ENCODE peak calls at places on chromosomes 12 and 14, in eight cellular contexts. H is heart left ventricle, W is Peyer's patch, I is endothelial cell of umbilical vein, J is uterus, X is transverse colon, Z is body of pancreas, D is upper lobe of left lung. A is an unnamed sample. For H3K36me3, the result is how much of the 10 kb centered on the place peaks cover.

GRCh38 chr12:67356400-67356799 is 87.2 kb downstream of the CAND1 start:
- DNase-seq in H (no peak), W (no peak), I (no peak), J (no peak), X (no peak), Z (no peak), D (no peak), A (no peak)

GRCh38 chr12:3152892-3153291 is 75.7 kb downstream of the TSPAN9 start:
- DNase-seq in H (no peak), W (no peak), I (peak), J (no peak), X (no peak), Z (no peak), D (peak), A (peak)

GRCh38 chr12:68359669-68360068 is 27.5 kb upstream of the MDM1 start:
- DNase-seq in H (no peak), W (no peak), I (no peak), J (no peak), X (no peak), Z (no peak), D (no peak), A (no peak)

GRCh38 chr14:103401223-103402214 is 16.3 kb downstream of the MARK3 start:
- DNase-seq in H (no peak), W (no peak), I (peak), J (no peak), X (no peak), Z (no peak), D (no peak), A (no peak)

GRCh38 chr14:78029471-78030372 is 140.5 kb upstream of the NRXN3 start:
- DNase-seq in H (no peak), W (no peak), I (no peak), J (no peak), X (no peak), Z (no peak), D (peak), A (no peak)

GRCh38 chr12:64059685-64060084 is 162.4 kb downstream of the KICS2 start:
- DNase-seq in H (no peak), W (no peak), I (no peak), J (no peak), X (no peak), Z (no peak), D (no peak), A (no peak)

GRCh38 chr12:30015661-30016060 is 231.9 kb upstream of the TMTC1 start:
- DNase-seq in H (no peak), W (no peak), I (peak), J (no peak), X (no peak), Z (no peak), D (no peak), A (no peak)

GRCh38 chr14:81729622-81730021 is 196.0 kb upstream of the SEL1L start:
- DNase-seq in H (no peak), W (no peak), I (no peak), J (no peak), X (no peak), Z (no peak), D (no peak), A (peak)

GRCh38 chr14:22002860-22003284 is 329.3 kb upstream of the OR4E1 start:
- DNase-seq in H (no peak), W (no peak), I (no peak), J (no peak), X (peak), Z (no peak), D (no peak), A (no peak)

GRCh38 chr12:53478865-53479264 is 20.4 kb downstream of the MAP3K12 start:
- DNase-seq in H (no peak), W (no peak), I (no peak), J (no peak), X (no peak), Z (no peak), D (no peak), A (no peak)

GRCh38 chr12:112354399-112354798 is 27.8 kb downstream of the HECTD4 start:
- DNase-seq in H (no peak), W (no peak), I (no peak), J (no peak), X (no peak), Z (no peak), D (no peak), A (no peak)

GRCh38 chr12:132550830-132551229 is 59.6 kb downstream of the LRCOL1 start:
- DNase-seq in H (no peak), W (no peak), I (no peak), J (no peak), X (no peak), Z (no peak), D (no peak), A (no peak)

GRCh38 chr12:1206118-1206734 is 215.2 kb downstream of the ERC1 start:
- DNase-seq in H (no peak), W (no peak), I (peak), J (no peak), X (no peak), Z (no peak), D (no peak), A (no peak)

DNA sequence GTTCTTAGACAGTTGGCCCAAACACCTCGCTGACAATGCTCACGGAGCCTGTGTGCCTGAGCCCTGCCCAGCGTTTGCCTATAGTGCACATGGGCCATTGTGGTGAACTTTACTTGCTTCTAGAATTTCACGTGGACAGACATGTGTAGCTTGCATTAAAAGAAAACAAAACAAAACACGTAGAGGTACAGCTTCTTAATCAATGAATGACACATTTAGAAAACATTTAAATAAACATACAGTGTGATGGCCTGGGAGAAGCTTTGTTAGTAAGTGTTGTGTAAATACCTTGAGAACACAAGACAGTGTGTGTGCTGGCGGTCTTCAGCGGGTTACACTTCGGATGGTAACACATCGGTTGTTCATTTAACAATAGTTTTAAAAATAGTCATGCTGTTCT is 38.1 kb downstream of the SMOC1 start:
- DNase-seq in H (no peak), W (no peak), I (no peak), J (no peak), X (no peak), Z (no peak), D (no peak), A (no peak)
- TF ChIP-seq POLR2A in H (no peak), W (no peak), I (no peak), J (no peak), X (no peak), Z (no peak), D (no peak), A (no peak)

GRCh38 chr12:116717466-116718457 is 20.1 kb downstream of the SPRING1 start:
- DNase-seq in H (peak), W (no peak), I (no peak), J (peak), X (peak), Z (no peak), D (peak), A (no peak)
- H3K36me3 ChIP-seq in H (under half), W (under half), I (under half), J (under half), X (under half), Z (under half), D (under half), A (under half)

GRCh38 chr12:125295550-125295949 is 230.3 kb downstream of the AACS start:
- DNase-seq in H (no peak), W (no peak), I (no peak), J (no peak), X (no peak), Z (no peak), D (no peak), A (no peak)
- TF ChIP-seq POLR2A in H (no peak), W (no peak), I (no peak), J (no peak), X (no peak), Z (no peak), D (no peak), A (no peak)

GRCh38 chr12:71605034-71605433 is 58.6 kb downstream of the ZFC3H1 start:
- DNase-seq in H (no peak), W (no peak), I (no peak), J (no peak), X (no peak), Z (no peak), D (no peak), A (no peak)

GRCh38 chr12:71607494-71608330 is 55.9 kb downstream of the ZFC3H1 start:
- DNase-seq in H (no peak), W (no peak), I (no peak), J (no peak), X (no peak), Z (no peak), D (no peak), A (no peak)

GRCh38 chr12:71610036-71610795 is 53.4 kb downstream of the ZFC3H1 start:
- DNase-seq in H (no peak), W (no peak), I (no peak), J (no peak), X (no peak), Z (no peak), D (no peak), A (no peak)
- H3K36me3 ChIP-seq in H (under half), W (under half), I (under half), J (under half), X (half or more), Z (under half), D (under half), A (half or more)